ENCODE peak calls at places on chromosomes 13 and 19, in five cellular contexts. One of them, this sample, is unnamed.

GRCh38 chr19:23345838-23346237 is 49.4 kb downstream of the ZNF91 start:
- DNase-seq in lower leg skin: no peak
- DNase-seq in HCT116: no peak
- DNase-seq in heart left ventricle: no peak
- DNase-seq in esophagus muscularis mucosa: no peak
- DNase-seq in this sample: no peak

GRCh38 chr19:31938675-31939074 is 406.7 kb upstream of the ZNF507 start:
- DNase-seq in esophagus muscularis mucosa: no peak
- DNase-seq in HCT116: no peak
- DNase-seq in lower leg skin: no peak
- DNase-seq in heart left ventricle: no peak
- DNase-seq in this sample: no peak

GRCh38 chr19:800360-801029 is 3.2 kb downstream of the PTBP1 start:
- DNase-seq in esophagus muscularis mucosa: no peak
- DNase-seq in lower leg skin: no peak
- DNase-seq in HCT116: no peak
- DNase-seq in heart left ventricle: no peak
- DNase-seq in this sample: no peak

GRCh38 chr13:32211788-32212187 is 103.4 kb downstream of the ZAR1L start:
- DNase-seq in lower leg skin: no peak
- DNase-seq in heart left ventricle: no peak
- DNase-seq in esophagus muscularis mucosa: peak
- DNase-seq in HCT116: no peak
- DNase-seq in this sample: no peak

GRCh38 chr19:28313633-28314032 is 899.3 kb downstream of the UQCRFS1 start:
- DNase-seq in HCT116: no peak
- DNase-seq in heart left ventricle: no peak
- DNase-seq in lower leg skin: no peak
- DNase-seq in esophagus muscularis mucosa: no peak
- DNase-seq in this sample: no peak

GRCh38 chr19:54162241-54162805 is 2.8 kb upstream of the LENG1 start:
- DNase-seq in heart left ventricle: peak
- DNase-seq in esophagus muscularis mucosa: peak
- DNase-seq in lower leg skin: peak
- DNase-seq in HCT116: peak
- DNase-seq in this sample: peak

GRCh38 chr13:20609145-20609544 is 42.2 kb downstream of the IFT88 start:
- DNase-seq in heart left ventricle: no peak
- DNase-seq in HCT116: no peak
- DNase-seq in esophagus muscularis mucosa: no peak
- DNase-seq in lower leg skin: no peak
- DNase-seq in this sample: no peak

GRCh38 chr13:89726690-89727435 is 1620.6 kb upstream of the MIR17HG start:
- DNase-seq in lower leg skin: no peak
- DNase-seq in HCT116: no peak
- DNase-seq in esophagus muscularis mucosa: no peak
- DNase-seq in heart left ventricle: no peak
- DNase-seq in this sample: peak

GRCh38 chr13:24269803-24270202 is 39.6 kb upstream of the C1QTNF9 start:
- DNase-seq in lower leg skin: no peak
- DNase-seq in heart left ventricle: no peak
- DNase-seq in esophagus muscularis mucosa: no peak
- DNase-seq in HCT116: no peak
- DNase-seq in this sample: no peak

GRCh38 chr13:41985788-41986508 is 25.0 kb upstream of the VWA8 start:
- DNase-seq in HCT116: no peak
- DNase-seq in lower leg skin: no peak
- DNase-seq in heart left ventricle: no peak
- DNase-seq in esophagus muscularis mucosa: no peak
- DNase-seq in this sample: no peak

GRCh38 chr19:45161715-45162463 is 1.1 kb upstream of the NKPD1 start:
- DNase-seq in heart left ventricle: no peak
- DNase-seq in esophagus muscularis mucosa: no peak
- DNase-seq in lower leg skin: no peak
- DNase-seq in HCT116: no peak
- DNase-seq in this sample: no peak

GRCh38 chr13:81197483-81197882 is 856.6 kb upstream of the SPRY2 start:
- DNase-seq in HCT116: no peak
- DNase-seq in lower leg skin: no peak
- DNase-seq in heart left ventricle: no peak
- DNase-seq in esophagus muscularis mucosa: no peak
- DNase-seq in this sample: no peak

GRCh38 chr13:45119469-45119989 is 781 bp upstream of the GTF2F2 start:
- DNase-seq in HCT116: no peak
- DNase-seq in lower leg skin: no peak
- DNase-seq in heart left ventricle: no peak
- DNase-seq in esophagus muscularis mucosa: no peak
- DNase-seq in this sample: peak

GRCh38 chr13:43986395-43986794 is 106.7 kb downstream of the LACC1 start:
- DNase-seq in heart left ventricle: no peak
- DNase-seq in esophagus muscularis mucosa: peak
- DNase-seq in lower leg skin: no peak
- DNase-seq in HCT116: no peak
- DNase-seq in this sample: no peak

GRCh38 chr13:51977606-51978005 is 33.6 kb downstream of the ATP7B start:
- DNase-seq in esophagus muscularis mucosa: no peak
- DNase-seq in lower leg skin: no peak
- DNase-seq in HCT116: no peak
- DNase-seq in heart left ventricle: no peak
- DNase-seq in this sample: no peak

GRCh38 chr19:5718032-5718578 is 1.8 kb downstream of the LONP1 start:
- DNase-seq in lower leg skin: no peak
- DNase-seq in esophagus muscularis mucosa: no peak
- DNase-seq in HCT116: no peak
- DNase-seq in heart left ventricle: no peak
- DNase-seq in this sample: no peak

GRCh38 chr13:33999830-34000605 is 182.1 kb downstream of the RFC3 start:
- DNase-seq in lower leg skin: no peak
- DNase-seq in esophagus muscularis mucosa: no peak
- DNase-seq in heart left ventricle: no peak
- DNase-seq in HCT116: no peak
- DNase-seq in this sample: no peak

GRCh38 chr13:93535256-93535655 is 308.6 kb downstream of the GPC6 start:
- DNase-seq in esophagus muscularis mucosa: no peak
- DNase-seq in heart left ventricle: no peak
- DNase-seq in lower leg skin: no peak
- DNase-seq in HCT116: no peak
- DNase-seq in this sample: peak

GRCh38 chr19:45769821-45770191 is 754 bp upstream of the SIX5 start:
- DNase-seq in lower leg skin: peak
- DNase-seq in heart left ventricle: peak
- DNase-seq in HCT116: no peak
- DNase-seq in esophagus muscularis mucosa: no peak
- DNase-seq in this sample: no peak

GRCh38 chr13:49869514-49869913 is 66.6 kb downstream of the SPRYD7 start:
- DNase-seq in HCT116: no peak
- DNase-seq in lower leg skin: no peak
- DNase-seq in heart left ventricle: no peak
- DNase-seq in esophagus muscularis mucosa: no peak
- DNase-seq in this sample: no peak

GRCh38 chr13:30194906-30195305 is 112.4 kb downstream of the KATNAL1 start:
- DNase-seq in HCT116: no peak
- DNase-seq in esophagus muscularis mucosa: no peak
- DNase-seq in heart left ventricle: no peak
- DNase-seq in lower leg skin: no peak
- DNase-seq in this sample: no peak

GRCh38 chr19:16094360-16095070 is 17.2 kb upstream of the RAB8A start:
- DNase-seq in lower leg skin: no peak
- DNase-seq in heart left ventricle: no peak
- DNase-seq in HCT116: no peak
- DNase-seq in esophagus muscularis mucosa: no peak
- DNase-seq in this sample: no peak

GRCh38 chr13:102597029-102598015 is 536 bp downstream of the TPP2 start:
- DNase-seq in lower leg skin: peak
- DNase-seq in HCT116: no peak
- DNase-seq in heart left ventricle: peak
- DNase-seq in esophagus muscularis mucosa: no peak
- DNase-seq in this sample: peak

GRCh38 chr13:102596147-102597028 is at the start of gene TPP2:
- DNase-seq in HCT116: peak
- DNase-seq in lower leg skin: peak
- DNase-seq in esophagus muscularis mucosa: peak
- DNase-seq in heart left ventricle: peak
- DNase-seq in this sample: peak

GRCh38 chr13:102587916-102588315 is 8.9 kb upstream of the TPP2 start:
- DNase-seq in lower leg skin: no peak
- DNase-seq in heart left ventricle: no peak
- DNase-seq in esophagus muscularis mucosa: no peak
- DNase-seq in HCT116: no peak
- DNase-seq in this sample: no peak

GRCh38 chr13:102589291-102589822 is 7.4 kb upstream of the TPP2 start:
- DNase-seq in HCT116: no peak
- DNase-seq in esophagus muscularis mucosa: no peak
- DNase-seq in heart left ventricle: no peak
- DNase-seq in lower leg skin: no peak
- DNase-seq in this sample: no peak

DNA sequence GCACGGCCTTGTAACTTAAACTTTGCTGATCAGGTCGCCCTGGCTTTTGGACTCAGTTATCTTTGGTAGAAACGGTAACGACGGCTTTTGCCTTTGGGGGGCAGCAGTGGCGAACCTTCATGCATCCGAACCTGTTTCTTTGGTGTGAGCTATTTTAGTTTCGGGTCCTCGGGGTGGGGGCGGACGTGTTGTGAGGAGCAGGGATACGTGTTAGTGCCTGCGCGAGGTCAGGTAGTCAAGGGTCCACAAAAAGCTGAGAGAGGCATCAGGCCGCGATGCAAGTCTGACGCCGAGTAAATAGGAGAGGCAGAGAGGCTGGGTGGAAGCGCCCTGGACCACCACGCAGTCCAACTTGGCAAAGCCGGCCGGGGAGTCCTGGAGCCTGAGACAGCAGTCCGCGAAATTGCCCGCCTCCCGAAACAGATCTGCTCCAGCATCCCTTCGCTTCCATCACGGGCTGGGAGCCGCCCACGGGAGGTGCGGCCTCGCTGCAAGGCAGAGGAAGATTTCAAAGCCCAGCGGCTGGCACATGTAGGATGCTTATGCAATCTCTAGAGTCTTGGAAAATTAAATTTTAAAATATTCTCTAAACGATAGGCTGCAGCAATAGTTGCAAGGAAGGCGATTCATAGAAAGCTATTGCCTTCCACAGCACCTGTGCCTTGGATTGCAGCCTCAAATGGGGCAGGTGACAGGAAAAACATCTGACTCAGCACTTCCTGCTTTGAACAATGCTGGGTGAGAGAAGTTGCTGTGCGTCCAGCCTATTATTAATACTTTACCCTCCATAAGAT is 4.6 kb upstream of the TPP2 start:
- DNase-seq in lower leg skin: peak
- DNase-seq in heart left ventricle: peak
- DNase-seq in esophagus muscularis mucosa: peak
- DNase-seq in HCT116: peak
- DNase-seq in this sample: peak
- TF ChIP-seq POLR2A in lower leg skin: no peak
- TF ChIP-seq POLR2A in heart left ventricle: no peak
- TF ChIP-seq POLR2A in esophagus muscularis mucosa: no peak
- TF ChIP-seq POLR2A in HCT116: no peak
- TF ChIP-seq POLR2A in this sample: no peak

GRCh38 chr19:55173717-55174409 is 6.2 kb downstream of the SYT5 start:
- DNase-seq in esophagus muscularis mucosa: no peak
- DNase-seq in lower leg skin: no peak
- DNase-seq in HCT116: peak
- DNase-seq in heart left ventricle: no peak
- DNase-seq in this sample: peak

GRCh38 chr19:55175117-55175867 is 4.8 kb downstream of the SYT5 start:
- DNase-seq in HCT116: no peak
- DNase-seq in esophagus muscularis mucosa: no peak
- DNase-seq in lower leg skin: no peak
- DNase-seq in heart left ventricle: no peak
- DNase-seq in this sample: no peak

GRCh38 chr19:55173186-55173716 is 6.8 kb upstream of the DNAAF3 start:
- DNase-seq in heart left ventricle: no peak
- DNase-seq in HCT116: no peak
- DNase-seq in lower leg skin: no peak
- DNase-seq in esophagus muscularis mucosa: no peak
- DNase-seq in this sample: no peak

GRCh38 chr19:55176116-55176515 is 4.0 kb downstream of the SYT5 start:
- DNase-seq in lower leg skin: no peak
- DNase-seq in esophagus muscularis mucosa: no peak
- DNase-seq in HCT116: no peak
- DNase-seq in heart left ventricle: no peak
- DNase-seq in this sample: no peak

GRCh38 chr19:55174425-55175116 is 5.5 kb downstream of the SYT5 start:
- DNase-seq in esophagus muscularis mucosa: no peak
- DNase-seq in HCT116: no peak
- DNase-seq in lower leg skin: no peak
- DNase-seq in heart left ventricle: no peak
- DNase-seq in this sample: no peak
- TF ChIP-seq POLR2A in esophagus muscularis mucosa: no peak
- TF ChIP-seq POLR2A in HCT116: no peak
- TF ChIP-seq POLR2A in lower leg skin: no peak
- TF ChIP-seq POLR2A in heart left ventricle: no peak
- TF ChIP-seq POLR2A in this sample: no peak

GRCh38 chr19:10655457-10656312 is 1.5 kb downstream of the ILF3 start:
- DNase-seq in heart left ventricle: no peak
- DNase-seq in esophagus muscularis mucosa: no peak
- DNase-seq in lower leg skin: no peak
- DNase-seq in HCT116: no peak
- DNase-seq in this sample: no peak

GRCh38 chr19:10651821-10652220 is 2.3 kb upstream of the ILF3 start:
- DNase-seq in HCT116: no peak
- DNase-seq in esophagus muscularis mucosa: no peak
- DNase-seq in heart left ventricle: no peak
- DNase-seq in lower leg skin: no peak
- DNase-seq in this sample: no peak

GRCh38 chr19:10654610-10655456 is 687 bp downstream of the ILF3 start:
- DNase-seq in lower leg skin: peak
- DNase-seq in HCT116: no peak
- DNase-seq in esophagus muscularis mucosa: no peak
- DNase-seq in heart left ventricle: peak
- DNase-seq in this sample: peak

GRCh38 chr19:10653482-10653731 is 739 bp upstream of the ILF3 start:
- DNase-seq in lower leg skin: no peak
- DNase-seq in HCT116: no peak
- DNase-seq in heart left ventricle: no peak
- DNase-seq in esophagus muscularis mucosa: no peak
- DNase-seq in this sample: no peak

GRCh38 chr19:10653732-10654609 is at the start of gene ILF3:
- DNase-seq in esophagus muscularis mucosa: peak
- DNase-seq in heart left ventricle: peak
- DNase-seq in HCT116: peak
- DNase-seq in lower leg skin: peak
- DNase-seq in this sample: peak
- TF ChIP-seq POLR2A in esophagus muscularis mucosa: peak
- TF ChIP-seq POLR2A in heart left ventricle: peak
- TF ChIP-seq POLR2A in HCT116: peak
- TF ChIP-seq POLR2A in lower leg skin: peak
- TF ChIP-seq POLR2A in this sample: peak

DNA sequence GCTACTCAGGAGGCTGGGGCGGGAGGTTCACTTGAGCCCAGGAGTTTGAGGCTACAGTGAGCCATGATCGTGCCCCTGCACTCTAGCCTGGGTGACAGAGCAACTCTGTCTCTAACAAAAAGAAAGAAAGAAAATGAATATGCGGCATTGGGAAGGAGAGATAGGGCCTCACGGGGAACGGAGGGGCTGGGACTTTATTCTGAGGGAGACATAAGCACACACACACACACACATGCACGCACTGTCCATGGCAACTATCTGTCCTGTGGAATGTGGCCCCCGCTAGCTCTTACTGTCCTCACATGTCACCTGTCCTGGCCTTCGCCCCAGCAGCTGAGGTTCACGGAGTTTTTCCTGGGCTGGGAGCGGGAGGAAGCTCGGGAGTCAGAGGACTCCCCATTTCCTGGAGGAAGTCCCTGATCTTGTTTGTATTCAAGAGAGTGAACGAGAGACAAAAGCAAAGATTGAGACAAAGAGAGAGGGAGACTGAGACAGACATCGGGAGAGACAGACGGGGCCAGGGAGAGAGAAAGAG is 654 bp downstream of the STAP2 start:
- DNase-seq in esophagus muscularis mucosa: no peak
- DNase-seq in lower leg skin: no peak
- DNase-seq in heart left ventricle: no peak
- DNase-seq in HCT116: no peak
- DNase-seq in this sample: no peak
- TF ChIP-seq POLR2A in esophagus muscularis mucosa: no peak
- TF ChIP-seq POLR2A in lower leg skin: no peak
- TF ChIP-seq POLR2A in heart left ventricle: no peak
- TF ChIP-seq POLR2A in HCT116: no peak
- TF ChIP-seq POLR2A in this sample: no peak